ENCODE peak calls at places on chromosomes 4 and X, in four cellular contexts. Y, L, O and N are unnamed samples.

GRCh38 chrX:19799319-19800182 is 87.8 kb downstream of the SH3KBP1 start:
- DNase-seq in L (no peak), O (no peak), Y (no peak), N (no peak)

GRCh38 chrX:33339219-33339618 is 127.9 kb upstream of the DMD start:
- DNase-seq in Y (no peak), L (no peak), O (no peak), N (no peak)

GRCh38 chr4:16450724-16451123 is 224.5 kb upstream of the TAPT1 start:
- DNase-seq in O (no peak), Y (no peak), L (peak), N (no peak)

GRCh38 chrX:69050051-69050785 is 115.0 kb downstream of the PJA1 start:
- DNase-seq in L (no peak), O (no peak), Y (no peak), N (peak)

GRCh38 chr4:145679991-145680455 is at the start of gene C4orf51:
- DNase-seq in Y (no peak), O (no peak), L (no peak), N (no peak)

GRCh38 chr4:110275871-110276270 is 77.5 kb upstream of the ELOVL6 start:
- DNase-seq in Y (no peak), O (no peak), L (no peak), N (no peak)

GRCh38 chr4:57078685-57079521 is 31.3 kb downstream of the IGFBP7 start:
- DNase-seq in L (no peak), Y (no peak), O (no peak), N (no peak)

GRCh38 chr4:105895609-105896460 is 564 bp downstream of the NPNT start:
- DNase-seq in Y (no peak), L (peak), O (no peak), N (peak)

GRCh38 chrX:2819345-2820130 is 9.2 kb upstream of the GYG2 start:
- DNase-seq in L (peak), O (no peak), Y (peak), N (no peak)

GRCh38 chrX:33465137-33465536 is 253.8 kb upstream of the DMD start:
- DNase-seq in O (no peak), Y (no peak), L (no peak), N (no peak)

GRCh38 chr4:19748470-19748869 is 503.2 kb upstream of the SLIT2 start:
- DNase-seq in O (no peak), L (no peak), Y (peak), N (no peak)

GRCh38 chr4:20273793-20274192 is 22.1 kb downstream of the SLIT2 start:
- DNase-seq in O (no peak), Y (no peak), L (no peak), N (no peak)

GRCh38 chr4:25563071-25563564 is 92.5 kb upstream of the SLC34A2 start:
- DNase-seq in L (no peak), O (no peak), Y (no peak), N (no peak)

GRCh38 chr4:821181-821591 is 4.7 kb downstream of the CPLX1 start:
- DNase-seq in Y (no peak), L (no peak), O (no peak), N (no peak)

GRCh38 chrX:112163916-112164315 is 81.3 kb upstream of the TRPC5 start:
- DNase-seq in Y (no peak), L (no peak), O (no peak), N (no peak)

DNA sequence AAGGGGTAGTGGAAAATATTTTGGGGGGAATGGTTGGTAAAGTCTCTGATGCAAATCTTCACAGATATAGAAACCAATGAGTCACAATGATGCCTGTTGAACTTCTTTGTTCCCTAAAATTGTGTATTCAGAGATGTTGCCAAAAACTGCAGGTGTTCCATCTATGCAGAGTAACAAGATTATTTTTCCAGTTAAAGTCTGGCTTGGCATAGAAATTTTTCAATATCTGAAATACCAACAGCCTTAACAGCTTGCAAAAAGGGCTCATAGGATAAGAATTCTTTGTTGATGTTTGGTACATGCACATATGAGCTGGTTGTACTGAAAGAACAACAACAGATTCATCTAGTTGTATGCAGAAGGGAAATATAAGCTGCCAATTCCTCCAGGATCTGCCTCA is 564.3 kb downstream of the TMA16 start:
- DNase-seq in O (no peak), L (no peak), Y (no peak), N (no peak)
- TF ChIP-seq TAF1 in O (no peak), L (no peak), Y (no peak), N (no peak)

DNA sequence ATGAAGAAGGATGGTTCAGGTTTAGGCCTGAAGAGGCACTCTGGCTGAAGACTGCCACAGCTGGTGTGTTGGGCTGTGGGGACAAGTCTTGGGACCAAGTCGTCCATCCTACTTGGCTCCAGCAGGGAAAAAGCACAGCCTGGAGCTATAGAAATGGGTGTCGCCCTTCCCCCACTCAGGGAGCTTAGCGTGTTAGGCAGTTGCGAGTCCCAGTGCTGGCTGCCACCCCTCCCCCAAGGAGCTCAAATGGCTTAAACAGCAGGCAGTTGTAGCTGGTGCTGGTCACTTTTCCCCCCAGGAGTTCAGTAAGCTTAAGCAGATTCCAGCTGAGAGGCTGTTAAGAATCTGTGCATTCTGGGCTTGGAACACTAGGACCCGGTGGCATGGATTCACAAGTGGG is 319.5 kb upstream of the POF1B start:
- DNase-seq in L (no peak), Y (no peak), O (no peak), N (no peak)
- TF ChIP-seq NRF1 in L (no peak), Y (no peak), O (no peak), N (no peak)

GRCh38 chr4:150235795-150236385 is 157.6 kb downstream of the DCLK2 start:
- DNase-seq in L (no peak), O (no peak), Y (no peak), N (no peak)

GRCh38 chr4:150240011-150240410 is 161.8 kb downstream of the DCLK2 start:
- DNase-seq in Y (no peak), O (no peak), L (no peak), N (no peak)

GRCh38 chr4:150237110-150237852 is 159.0 kb downstream of the DCLK2 start:
- DNase-seq in O (no peak), Y (no peak), L (no peak), N (no peak)

GRCh38 chr4:150236626-150237025 is 158.4 kb downstream of the DCLK2 start:
- DNase-seq in O (no peak), Y (no peak), L (no peak), N (no peak)

DNA sequence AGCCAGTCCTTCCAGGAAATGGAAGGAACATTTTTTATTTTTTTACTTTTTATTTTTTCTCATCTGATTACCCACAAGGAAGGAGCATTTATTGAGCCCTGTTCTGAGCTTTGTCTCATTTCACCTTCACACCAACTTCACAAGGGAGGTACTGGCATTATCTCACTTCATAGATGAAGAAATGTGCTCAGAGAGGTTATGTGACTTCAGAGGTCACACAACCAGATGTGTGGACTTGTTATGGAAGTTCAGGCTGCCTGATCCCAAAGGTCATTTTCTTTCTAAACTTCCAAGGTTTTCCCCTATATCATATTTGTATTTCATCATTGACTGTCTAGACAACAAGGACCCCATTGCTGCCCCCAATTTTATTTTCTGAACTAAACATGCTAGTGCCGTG is 160.3 kb downstream of the DCLK2 start:
- DNase-seq in Y (no peak), O (no peak), L (no peak), N (no peak)
- TF ChIP-seq TAF1 in Y (no peak), O (no peak), L (no peak), N (no peak)

GRCh38 chrX:73126240-73126639 is 46.9 kb upstream of the PABPC1L2A start:
- DNase-seq in O (no peak), Y (no peak), L (no peak), N (no peak)

GRCh38 chrX:73131877-73132276 is 52.6 kb upstream of the PABPC1L2A start:
- DNase-seq in Y (no peak), L (no peak), O (no peak), N (no peak)

GRCh38 chrX:73131276-73131675 is 52.0 kb upstream of the PABPC1L2A start:
- DNase-seq in Y (no peak), O (no peak), L (no peak), N (no peak)

GRCh38 chrX:73127700-73128241 is 48.5 kb upstream of the PABPC1L2A start:
- DNase-seq in O (no peak), Y (no peak), L (no peak), N (peak)
- TF ChIP-seq NRF1 in O (no peak), Y (no peak), L (no peak), N (no peak)

GRCh38 chr4:74117024-74117534 is 18.1 kb upstream of the CXCL2 start:
- DNase-seq in O (no peak), Y (no peak), L (no peak), N (no peak)
- TF ChIP-seq TAF1 in O (no peak), Y (no peak), L (no peak), N (no peak)

DNA sequence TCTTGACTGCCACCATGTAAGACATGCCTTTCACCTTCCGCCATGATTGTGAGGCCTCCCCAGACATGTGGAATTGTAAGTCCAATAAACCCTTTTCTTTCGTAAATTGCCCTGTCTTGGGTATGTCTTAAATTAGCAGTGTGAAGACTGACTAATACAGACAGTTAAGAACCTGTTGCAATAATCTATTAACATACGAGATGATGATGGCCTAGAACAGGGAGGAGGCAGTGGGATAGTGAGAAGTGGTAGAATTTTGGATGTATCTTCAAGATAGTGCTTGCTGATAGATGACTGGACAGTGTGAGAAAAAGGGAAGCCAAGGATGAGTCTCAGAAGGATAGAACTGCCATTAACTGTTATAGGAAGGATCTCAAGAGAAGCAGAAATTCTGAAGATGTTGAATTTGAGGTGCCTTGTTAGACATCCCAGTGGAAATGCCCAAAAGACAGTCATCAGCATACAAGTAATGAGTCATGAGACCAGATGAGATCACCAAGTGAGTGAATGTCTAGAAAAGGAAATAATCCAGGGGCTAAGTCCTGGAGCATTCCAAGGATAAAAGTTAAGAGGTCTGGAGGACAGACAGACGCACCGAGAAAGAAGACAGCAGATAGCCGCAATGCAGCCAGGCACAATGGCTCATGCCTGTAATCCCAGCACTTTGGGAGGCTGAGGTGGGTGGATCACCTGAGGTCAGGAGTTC is 38.8 kb upstream of the UGDH start:
- DNase-seq in L (no peak), Y (no peak), O (no peak), N (no peak)
- TF ChIP-seq NRF1 in L (no peak), Y (no peak), O (no peak), N (no peak)

GRCh38 chr4:154435895-154436294 is 55.7 kb downstream of the DCHS2 start:
- DNase-seq in L (no peak), O (no peak), Y (no peak), N (no peak)

GRCh38 chr4:154439224-154439623 is 52.4 kb downstream of the DCHS2 start:
- DNase-seq in L (no peak), Y (no peak), O (no peak), N (no peak)

GRCh38 chr4:154433543-154433942 is 58.1 kb downstream of the DCHS2 start:
- DNase-seq in O (no peak), L (no peak), Y (no peak), N (no peak)
- TF ChIP-seq TAF1 in O (no peak), L (no peak), Y (no peak), N (no peak)

GRCh38 chrX:133546441-133546840 is 131.2 kb upstream of the GPC4 start:
- DNase-seq in O (no peak), L (no peak), Y (no peak), N (no peak)

GRCh38 chrX:133544778-133545177 is 129.5 kb upstream of the GPC4 start:
- DNase-seq in L (no peak), Y (no peak), O (no peak), N (no peak)

GRCh38 chrX:133555796-133556458 is 140.6 kb upstream of the GPC4 start:
- DNase-seq in O (no peak), Y (no peak), L (no peak), N (no peak)

GRCh38 chrX:133549319-133549933 is 134.1 kb upstream of the GPC4 start:
- DNase-seq in O (no peak), Y (no peak), L (no peak), N (no peak)

GRCh38 chrX:133550665-133551064 is 135.4 kb upstream of the GPC4 start:
- DNase-seq in Y (no peak), O (no peak), L (no peak), N (no peak)
- TF ChIP-seq NRF1 in Y (no peak), O (no peak), L (no peak), N (no peak)

DNA sequence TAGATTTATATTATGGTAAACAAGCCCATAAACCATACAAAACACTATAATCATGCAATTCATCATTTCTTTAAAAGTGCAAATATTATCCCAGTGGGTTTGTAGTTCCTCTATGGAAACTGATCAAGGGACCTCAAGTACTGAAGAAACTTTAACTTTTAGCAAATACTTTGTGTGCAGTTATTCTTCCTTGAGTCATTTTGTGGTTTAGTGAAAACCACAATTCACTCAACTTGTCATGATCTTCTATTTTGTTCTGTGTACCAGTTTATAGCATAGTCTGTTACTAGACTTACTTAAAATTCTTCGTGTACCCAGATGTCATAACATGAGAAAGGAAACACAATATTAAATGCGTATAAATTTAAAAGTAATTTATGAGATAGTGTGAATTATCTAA is 372.0 kb downstream of the ADGRL3 start:
- DNase-seq in L (no peak), O (no peak), Y (no peak), N (no peak)
- TF ChIP-seq TAF1 in L (no peak), O (no peak), Y (no peak), N (no peak)

DNA sequence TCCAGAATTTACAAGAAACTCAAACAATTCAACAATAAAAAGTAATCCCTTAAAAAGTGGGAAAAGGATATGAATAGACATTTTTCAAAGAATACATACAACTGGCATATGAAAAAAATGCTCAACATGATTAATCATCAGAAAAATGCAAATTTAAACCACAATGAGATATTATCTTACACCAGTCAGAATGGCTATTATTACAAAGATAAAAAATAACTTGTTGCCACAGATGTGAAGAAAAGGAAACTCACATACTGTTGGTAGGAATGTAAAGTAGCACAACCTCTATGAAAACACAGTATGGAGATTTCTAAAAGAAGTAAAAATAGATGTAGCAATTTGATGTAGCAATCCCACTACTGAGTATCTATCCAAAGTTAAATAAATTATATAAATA is 65.1 kb upstream of the DIAPH2 start:
- DNase-seq in O (no peak), L (no peak), Y (no peak), N (no peak)
- TF ChIP-seq NRF1 in O (no peak), L (no peak), Y (no peak), N (no peak)